ENCODE peak calls at places on chromosomes 5 and 9, in seven cellular contexts. R, G, E, F, P, M and W are unnamed samples. For H3K9me3, the result is how much of the 10 kb centered on the place peaks cover.

GRCh38 chr5:2005101-2006041 is 122.6 kb upstream of the IRX4 start:
- DNase-seq in R (no peak), E (no peak), G (no peak), F (no peak), M (no peak), P (no peak), W (no peak)

GRCh38 chr9:91302831-91303230 is 58.9 kb downstream of the AUH start:
- DNase-seq in M (no peak), R (no peak), G (peak), P (no peak), E (peak), F (no peak), W (no peak)

GRCh38 chr5:158119852-158120708 is 261.1 kb upstream of the CLINT1 start:
- DNase-seq in P (no peak), M (no peak), F (no peak), E (no peak), R (no peak), G (no peak), W (no peak)

GRCh38 chr5:109160468-109160867 is 249.3 kb downstream of the PJA2 start:
- DNase-seq in F (no peak), R (no peak), G (no peak), M (no peak), E (no peak), P (no peak), W (no peak)

GRCh38 chr9:94085062-94085639 is 887 bp downstream of the PTPDC1 start:
- DNase-seq in F (no peak), M (no peak), P (no peak), R (no peak), E (no peak), G (peak), W (no peak)

GRCh38 chr5:59038169-59039002 is 455.5 kb downstream of the RAB3C start:
- DNase-seq in E (no peak), G (peak), F (no peak), M (no peak), P (no peak), R (no peak), W (no peak)

GRCh38 chr5:125451622-125452021 is 705.2 kb upstream of the ZNF608 start:
- DNase-seq in M (no peak), G (no peak), P (no peak), F (no peak), R (no peak), E (no peak), W (no peak)

GRCh38 chr9:38066907-38067610 is 2.0 kb downstream of the SHB start:
- DNase-seq in M (peak), R (peak), P (peak), F (peak), G (no peak), E (no peak), W (peak)

GRCh38 chr5:30871191-30871590 is 322.3 kb upstream of the CDH6 start:
- DNase-seq in P (no peak), R (no peak), M (no peak), F (no peak), G (no peak), E (no peak), W (no peak)

GRCh38 chr5:154868702-154869101 is 10.3 kb downstream of the CNOT8 start:
- DNase-seq in R (no peak), G (no peak), M (no peak), F (no peak), P (no peak), E (no peak), W (no peak)
- H3K9me3 ChIP-seq in R (under half), G (under half), M (under half), F (under half), P (under half), E (under half), W (under half)

DNA sequence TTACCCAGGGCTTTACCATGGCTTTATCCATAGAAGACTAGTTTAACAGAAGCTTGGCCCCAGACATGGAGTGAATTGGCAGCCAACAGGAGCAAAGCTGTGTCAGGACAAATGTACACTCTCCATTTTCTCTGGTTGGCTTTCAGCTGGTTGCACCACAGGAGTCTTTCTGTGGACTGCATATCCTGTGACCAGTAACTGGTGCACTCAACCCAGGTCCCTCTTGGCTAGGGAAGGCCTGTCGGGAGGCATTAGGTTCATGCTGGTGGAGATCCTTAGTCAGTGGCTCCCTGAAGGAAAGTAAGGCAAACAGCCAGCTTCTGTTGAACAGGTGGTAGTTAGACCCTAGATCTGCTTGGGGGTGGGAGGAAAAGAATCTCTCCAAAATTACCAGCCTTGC is 146.9 kb upstream of the TLX3 start:
- DNase-seq in F (no peak), E (no peak), G (no peak), R (no peak), M (no peak), P (no peak), W (no peak)
- H3K9me3 ChIP-seq in F (under half), E (under half), G (under half), R (under half), M (under half), P (under half), W (under half)

DNA sequence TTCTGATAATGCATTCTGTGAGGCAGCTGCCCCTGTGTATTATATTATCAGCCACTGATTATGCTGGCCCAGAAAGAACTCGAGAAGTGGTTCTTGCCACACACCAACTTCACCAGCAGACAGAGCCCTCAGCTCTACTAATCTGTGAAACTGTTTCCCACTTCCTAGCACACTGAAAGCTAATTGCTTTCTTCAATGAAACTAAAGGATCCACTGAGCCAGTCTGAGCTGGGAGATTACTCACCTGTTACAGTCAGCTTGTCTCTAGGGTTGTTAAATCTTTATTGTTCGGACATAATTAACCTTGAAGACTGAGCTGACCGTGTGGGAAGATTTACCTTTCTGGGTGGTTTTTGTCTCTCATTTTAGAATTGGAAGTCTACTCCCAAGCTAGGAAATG is 263.2 kb downstream of the KCTD16 start:
- DNase-seq in P (no peak), E (no peak), M (no peak), F (no peak), G (no peak), R (no peak), W (no peak)
- H3K9me3 ChIP-seq in P (under half), E (under half), M (under half), F (under half), G (under half), R (under half), W (under half)

DNA sequence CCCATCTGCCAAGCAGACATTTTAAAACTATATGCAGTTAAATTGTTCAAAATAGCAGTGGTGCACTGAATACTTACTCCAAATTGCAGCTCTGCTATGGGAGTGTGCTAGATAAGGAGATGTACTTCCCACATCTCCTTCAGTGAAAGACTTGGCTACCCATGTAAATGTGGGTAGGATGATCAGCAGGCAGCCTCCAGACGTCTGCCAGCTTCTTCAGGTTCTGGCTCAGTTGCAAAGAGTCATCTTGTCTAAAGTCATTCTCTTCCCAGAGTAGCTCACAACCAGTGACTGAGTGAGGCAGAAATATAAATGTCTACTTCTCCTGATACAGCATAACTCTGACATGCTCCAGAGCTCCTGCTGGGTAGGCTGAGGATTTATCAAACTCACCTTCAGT is 1050.0 kb upstream of the CDH10 start:
- DNase-seq in E (no peak), P (no peak), G (no peak), M (no peak), R (no peak), F (no peak), W (no peak)
- H3K9me3 ChIP-seq in E (under half), P (under half), G (under half), M (under half), R (under half), F (under half), W (under half)

GRCh38 chr5:179033004-179033580 is 9.5 kb downstream of the ZNF879 start:
- DNase-seq in E (no peak), P (no peak), G (no peak), M (no peak), F (no peak), R (no peak), W (no peak)
- H3K9me3 ChIP-seq in E (under half), P (half or more), G (half or more), M (half or more), F (under half), R (half or more), W (half or more)

DNA sequence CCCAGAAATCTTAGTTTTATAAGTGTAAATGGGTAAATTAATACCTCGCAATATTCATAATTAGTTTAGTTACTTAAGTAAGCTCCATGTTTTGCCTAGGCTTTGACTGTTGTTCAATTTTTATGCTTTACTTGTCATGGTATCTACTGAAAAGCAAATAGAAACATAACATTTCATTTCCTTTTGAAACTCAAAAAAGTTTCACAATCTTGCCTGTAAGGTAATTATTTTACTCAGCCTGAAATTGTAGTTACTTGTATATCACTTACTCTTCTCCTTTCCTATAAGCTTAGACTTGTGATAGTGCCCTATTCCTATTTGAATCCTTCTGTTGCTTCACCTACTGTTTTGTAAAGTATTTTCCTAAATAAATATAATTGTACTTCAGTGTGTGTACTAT is 914.4 kb upstream of the COX7C start:
- DNase-seq in G (no peak), F (no peak), R (no peak), M (no peak), E (no peak), P (no peak), W (no peak)
- H3K9me3 ChIP-seq in G (under half), F (under half), R (under half), M (under half), E (under half), P (under half), W (under half)

DNA sequence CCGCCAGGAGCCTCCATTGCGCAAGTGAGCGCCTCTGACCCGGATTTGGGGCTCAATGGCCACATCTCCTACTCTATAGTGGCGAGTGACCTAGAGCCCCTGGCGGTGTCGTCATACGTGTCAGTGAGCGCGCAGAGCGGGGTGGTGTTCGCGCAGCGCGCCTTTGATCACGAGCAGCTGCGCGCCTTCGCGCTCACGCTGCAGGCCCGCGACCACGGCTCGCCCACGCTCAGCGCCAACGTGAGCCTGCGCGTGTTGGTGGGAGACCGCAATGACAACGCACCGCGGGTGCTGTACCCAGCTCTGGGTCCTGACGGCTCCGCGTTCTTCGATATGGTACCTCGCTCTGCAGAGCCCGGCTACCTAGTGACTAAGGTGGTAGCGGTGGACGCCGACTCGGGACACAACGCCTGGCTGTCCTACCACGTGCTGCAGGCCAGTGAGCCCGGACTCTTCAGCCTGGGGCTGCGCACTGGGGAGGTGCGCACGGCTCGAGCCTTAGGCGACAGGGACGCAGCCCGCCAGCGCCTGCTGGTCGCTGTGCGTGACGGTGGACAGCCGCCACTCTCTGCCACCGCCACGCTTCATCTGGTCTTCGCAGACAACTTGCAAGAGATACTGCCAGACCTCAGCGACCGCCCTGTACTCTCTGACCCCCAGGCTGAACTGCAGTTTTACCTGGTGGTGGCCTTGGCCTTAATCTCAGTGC is 1.9 kb downstream of the PCDHGB6 start:
- DNase-seq in P (no peak), G (no peak), F (no peak), M (no peak), E (no peak), R (no peak), W (no peak)
- H3K9me3 ChIP-seq in P (half or more), G (under half), F (under half), M (under half), E (half or more), R (half or more), W (half or more)